ENCODE peak calls at places on chromosomes 5 and 9, in five cellular contexts. E, O, B, H and K are unnamed samples.

GRCh38 chr5:173326501-173326960 is 1.7 kb downstream of the STC2 start:
- DNase-seq in E (no peak), O (no peak), B (no peak), H (no peak), K (no peak)

GRCh38 chr5:72235725-72236124 is 84.3 kb downstream of the MRPS27 start:
- DNase-seq in E (no peak), O (peak), B (no peak), H (no peak), K (no peak)

GRCh38 chr9:135074354-135075233 is 12.9 kb upstream of the OLFM1 start:
- DNase-seq in E (no peak), O (no peak), B (no peak), H (no peak), K (no peak)

GRCh38 chr9:91395553-91396470 is 27.8 kb downstream of the NFIL3 start:
- DNase-seq in E (no peak), O (no peak), B (no peak), H (no peak), K (no peak)

GRCh38 chr5:135245521-135246499 is 153.2 kb downstream of the MACROH2A1 start:
- DNase-seq in E (no peak), O (no peak), B (no peak), H (no peak), K (no peak)

GRCh38 chr9:37730256-37730655 is 23.3 kb upstream of the TRMT10B start:
- DNase-seq in E (no peak), O (no peak), B (no peak), H (no peak), K (no peak)

GRCh38 chr9:95024097-95024671 is 293.3 kb downstream of the FANCC start:
- DNase-seq in E (no peak), O (no peak), B (no peak), H (no peak), K (no peak)

GRCh38 chr9:126341461-126341860 is 14.8 kb downstream of the MVB12B start:
- DNase-seq in E (no peak), O (no peak), B (no peak), H (no peak), K (no peak)

GRCh38 chr9:116409124-116409523 is 255.5 kb downstream of the PAPPA start:
- DNase-seq in E (no peak), O (no peak), B (no peak), H (no peak), K (no peak)

GRCh38 chr9:94918038-94918753 is 191.7 kb downstream of the AOPEP start:
- DNase-seq in E (no peak), O (no peak), B (no peak), H (no peak), K (peak)

GRCh38 chr5:122051569-122051968 is 26.5 kb downstream of the LOX start:
- DNase-seq in E (no peak), O (no peak), B (no peak), H (no peak), K (no peak)

GRCh38 chr9:18137815-18138214 is 336.1 kb upstream of the ADAMTSL1 start:
- DNase-seq in E (no peak), O (no peak), B (no peak), H (no peak), K (no peak)

GRCh38 chr5:68217476-68217984 is 2.0 kb downstream of the PIK3R1 start:
- DNase-seq in E (no peak), O (no peak), B (no peak), H (no peak), K (no peak)

GRCh38 chr9:130336027-130336595 is 70.6 kb downstream of the HMCN2 start:
- DNase-seq in E (no peak), O (no peak), B (no peak), H (no peak), K (no peak)

GRCh38 chr5:110757118-110757729 is 18.4 kb downstream of the SLC25A46 start:
- DNase-seq in E (no peak), O (peak), B (no peak), H (no peak), K (peak)

GRCh38 chr9:127954831-127955293 is 17.2 kb upstream of the DPM2 start:
- DNase-seq in E (no peak), O (no peak), B (no peak), H (no peak), K (no peak)

GRCh38 chr5:146748533-146748932 is 130.0 kb downstream of the PPP2R2B start:
- DNase-seq in E (no peak), O (no peak), B (no peak), H (no peak), K (no peak)

GRCh38 chr5:53480474-53481353 is at the start of gene FST:
- DNase-seq in E (no peak), O (peak), B (peak), H (peak), K (no peak)

GRCh38 chr5:173196133-173196952 is 38.7 kb downstream of the NKX2-5 start:
- DNase-seq in E (no peak), O (no peak), B (no peak), H (peak), K (no peak)

GRCh38 chr9:89666364-89666763 is 61.6 kb downstream of the GADD45G start:
- DNase-seq in E (no peak), O (no peak), B (no peak), H (no peak), K (no peak)

GRCh38 chr9:82987370-82987769 is 75.6 kb downstream of the RASEF start:
- DNase-seq in E (no peak), O (no peak), B (no peak), H (no peak), K (no peak)

GRCh38 chr5:69217154-69217731 is 17.4 kb upstream of the CDK7 start:
- DNase-seq in E (peak), O (no peak), B (no peak), H (no peak), K (no peak)

GRCh38 chr5:72288923-72289322 is 31.1 kb downstream of the MRPS27 start:
- DNase-seq in E (no peak), O (no peak), B (no peak), H (no peak), K (no peak)

GRCh38 chr5:122500245-122501086 is 188.4 kb downstream of the SNCAIP start:
- DNase-seq in E (no peak), O (peak), B (no peak), H (no peak), K (no peak)